ENCODE peak calls at places on chromosomes 7 and 10, in four cellular contexts. N is upper lobe of left lung, S is HCT116, A is GM12892. K is an unnamed sample.

GRCh38 chr7:100897111-100897608 is 1.5 kb upstream of the ACHE start:
- DNase-seq in A (no peak), N (peak), S (no peak), K (no peak)

GRCh38 chr7:54813398-54813797 is 54.4 kb upstream of the SEC61G start:
- DNase-seq in S (no peak), N (no peak), A (no peak), K (no peak)

GRCh38 chr10:86970152-86970886 is 2.0 kb downstream of the ADIRF start:
- DNase-seq in N (peak), S (peak), A (no peak), K (peak)

GRCh38 chr10:100518761-100519241 is 860 bp downstream of the SEC31B start:
- DNase-seq in N (no peak), S (peak), A (no peak), K (no peak)

GRCh38 chr7:5350174-5350463 is 67.4 kb downstream of the SLC29A4 start:
- DNase-seq in A (no peak), N (no peak), S (no peak), K (no peak)

GRCh38 chr10:72800000-72800740 is 93.4 kb upstream of the OIT3 start:
- DNase-seq in A (no peak), S (no peak), N (no peak), K (no peak)

GRCh38 chr7:1779445-1779844 is 109.4 kb downstream of the ELFN1 start:
- DNase-seq in N (no peak), S (no peak), A (no peak), K (peak)

GRCh38 chr10:13633689-13634088 is 46.9 kb downstream of the PRPF18 start:
- DNase-seq in S (no peak), A (no peak), N (no peak), K (no peak)

GRCh38 chr7:128890306-128891109 is 20.0 kb downstream of the KCP start:
- DNase-seq in N (peak), S (no peak), A (no peak), K (no peak)

GRCh38 chr7:56062382-56062781 is 1.7 kb upstream of the SUMF2 start:
- DNase-seq in A (no peak), N (no peak), S (peak), K (no peak)
- TF ChIP-seq POLR2AphosphoS5 in A (no peak), N (no peak), S (no peak), K (no peak)

DNA sequence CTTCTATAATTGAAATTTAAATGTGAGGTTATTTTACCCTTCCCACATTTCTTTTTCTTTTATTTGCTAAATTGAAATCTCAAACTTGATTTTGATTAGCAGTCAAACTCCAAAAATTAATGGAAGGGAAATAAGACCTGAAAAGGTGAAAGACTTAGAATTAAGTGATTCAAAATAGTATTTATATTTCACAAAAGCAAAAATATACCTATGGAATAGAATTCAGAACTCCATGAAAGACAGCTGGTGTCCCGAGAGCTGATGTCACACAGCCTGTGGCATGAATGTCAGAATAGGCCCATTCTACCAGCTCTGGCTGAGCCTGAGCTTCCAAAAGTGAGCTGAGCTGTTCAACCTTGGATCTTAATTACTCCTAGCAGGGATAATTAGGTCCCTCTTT is at the start of gene FAM24A:
- DNase-seq in N (no peak), A (no peak), S (no peak), K (no peak)
- TF ChIP-seq POLR2AphosphoS5 in N (no peak), A (no peak), S (no peak), K (no peak)

GRCh38 chr7:26216044-26216443 is 14.5 kb downstream of the CBX3 start:
- DNase-seq in A (no peak), N (no peak), S (no peak), K (no peak)

GRCh38 chr7:26208040-26208439 is 6.5 kb downstream of the CBX3 start:
- DNase-seq in S (no peak), N (no peak), A (no peak), K (no peak)

GRCh38 chr7:26212921-26213718 is 11.6 kb downstream of the CBX3 start:
- DNase-seq in S (no peak), N (no peak), A (no peak), K (no peak)

GRCh38 chr7:26213821-26214515 is 12.4 kb downstream of the CBX3 start:
- DNase-seq in N (no peak), S (no peak), A (no peak), K (no peak)
- TF ChIP-seq POLR2AphosphoS5 in N (no peak), S (no peak), A (peak), K (no peak)

GRCh38 chr7:12687213-12688171 is at the start of gene ARL4A:
- DNase-seq in S (peak), N (peak), A (peak), K (peak)
- TF ChIP-seq POLR2AphosphoS5 in S (peak), N (peak), A (no peak), K (peak)

DNA sequence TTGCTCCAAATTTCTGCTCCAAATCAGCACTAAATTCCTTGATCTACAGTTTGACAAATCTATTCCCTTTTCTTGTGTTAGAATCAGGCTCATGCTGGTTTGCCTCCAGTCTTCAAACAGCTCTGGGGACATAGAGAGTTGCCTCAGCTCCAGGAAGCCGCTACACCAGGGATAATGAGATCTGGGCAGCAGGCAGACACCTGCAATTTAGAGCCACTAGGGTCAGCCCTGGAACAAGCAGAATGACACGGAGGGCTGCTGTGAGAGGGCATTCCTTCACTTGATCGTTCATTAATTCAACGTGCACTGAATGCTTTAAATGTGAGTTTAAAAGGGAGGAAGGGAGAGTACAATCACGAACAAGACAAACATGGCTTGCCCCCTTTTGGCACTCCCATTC is 3.7 kb upstream of the ELMO1 start:
- DNase-seq in S (no peak), A (no peak), N (no peak), K (no peak)
- TF ChIP-seq POLR2AphosphoS5 in S (no peak), A (no peak), N (no peak), K (no peak)

GRCh38 chr7:17298840-17299476 is 506 bp downstream of the AHR start:
- DNase-seq in S (no peak), A (peak), N (peak), K (no peak)
- TF ChIP-seq POLR2AphosphoS5 in S (no peak), A (no peak), N (no peak), K (peak)

DNA sequence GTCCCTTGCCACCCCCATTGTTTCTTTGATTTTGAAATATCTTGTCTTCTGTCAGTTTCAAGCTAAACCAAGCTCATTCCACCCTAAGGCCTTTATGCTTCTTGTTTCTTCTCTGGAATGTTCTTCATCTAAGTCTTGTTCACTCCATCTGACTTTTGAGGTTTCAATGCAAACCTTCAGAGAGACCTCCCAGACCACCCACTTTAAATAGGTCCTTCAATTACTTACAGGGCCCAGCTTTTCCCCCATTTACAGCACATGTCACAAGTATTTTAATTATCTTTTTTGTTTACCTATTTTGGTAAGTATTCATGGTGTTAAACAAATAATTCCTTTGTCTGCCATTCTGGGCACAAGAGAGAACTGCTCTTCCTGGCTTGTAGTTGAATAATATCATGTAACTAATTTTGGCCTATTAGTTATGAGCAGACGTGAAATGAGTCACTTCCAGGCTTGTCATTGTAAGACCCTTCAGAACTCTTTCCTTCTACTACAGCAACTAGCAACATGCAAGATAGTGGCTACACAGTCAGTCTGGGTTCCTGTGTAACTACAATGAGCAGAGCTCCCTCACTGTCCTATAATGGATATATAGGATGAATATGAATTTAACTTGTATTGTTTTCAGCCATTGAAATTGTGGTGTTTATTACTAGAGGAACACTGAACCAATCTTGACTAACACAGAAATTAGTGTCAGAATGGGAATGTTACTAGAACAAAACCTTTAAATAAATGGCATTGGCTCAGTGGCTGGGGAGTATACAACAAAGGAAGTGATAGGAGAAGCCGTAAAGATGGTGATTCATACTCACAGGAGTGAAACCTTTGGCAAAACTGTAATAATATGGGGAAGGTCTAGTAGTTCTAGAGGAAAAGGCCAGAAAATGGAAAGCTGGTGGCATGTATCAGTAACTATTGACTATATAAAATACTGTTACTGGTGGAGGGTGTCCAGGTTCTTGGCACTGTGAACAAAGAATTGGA is 2.8 kb upstream of the MTPN start:
- DNase-seq in A (no peak), N (no peak), S (no peak), K (no peak)
- TF ChIP-seq POLR2AphosphoS5 in A (no peak), N (no peak), S (no peak), K (no peak)

GRCh38 chr10:96275685-96276418 is 4.5 kb upstream of the BLNK start:
- DNase-seq in S (no peak), A (no peak), N (no peak), K (no peak)
- TF ChIP-seq POLR2AphosphoS5 in S (no peak), A (no peak), N (no peak), K (no peak)

K was measured in esophagus muscularis mucosa.